ENCODE peak calls at places on chromosomes 12 and 14, in seven cellular contexts. A is neural progenitor cell, U is GM23248, X is H1, K is fibroblast of lung, V is MM.1S, E is HCT116. C is an unnamed sample.

GRCh38 chr14:104882325-104882973 is 17.4 kb downstream of the CEP170B start:
- DNase-seq in A (peak; percentile 67), U (no peak), X (peak; percentile 49), K (no peak), V (peak; percentile 21), E (peak; percentile 36), C (no peak)

GRCh38 chr14:28773176-28773575 is 6.6 kb downstream of the FOXG1 start:
- DNase-seq in A (peak; percentile 26), U (no peak), X (no peak), K (no peak), V (no peak), E (no peak), C (no peak)

GRCh38 chr14:96285667-96286066 is 29.7 kb downstream of the BDKRB1 start:
- DNase-seq in A (no peak), U (no peak), X (no peak), K (peak; percentile 89), V (no peak), E (no peak), C (no peak)

GRCh38 chr14:23578560-23579310 is at the start of gene JPH4:
- DNase-seq in A (peak; percentile 79), U (no peak), X (no peak), K (no peak), V (no peak), E (no peak), C (no peak)

GRCh38 chr14:89014570-89014847 is 190.1 kb downstream of the TTC8 start:
- DNase-seq in A (no peak), U (no peak), X (no peak), K (no peak), V (no peak), E (no peak), C (no peak)

GRCh38 chr14:90981658-90982057 is 78.8 kb downstream of the RPS6KA5 start:
- DNase-seq in A (no peak), U (no peak), X (no peak), K (no peak), V (no peak), E (no peak), C (no peak)

GRCh38 chr12:117968826-117969659 is at the start of gene KSR2:
- DNase-seq in A (peak; percentile 94), U (peak; percentile 60), X (peak; percentile 69), K (no peak), V (peak; percentile 83), E (peak; percentile 81), C (no peak)

GRCh38 chr14:78170203-78170602 is at the start of gene NRXN3:
- DNase-seq in A (peak; percentile 81), U (no peak), X (peak; percentile 56), K (no peak), V (no peak), E (no peak), C (no peak)

GRCh38 chr12:2084553-2085296 is 31.9 kb downstream of the CACNA1C start:
- DNase-seq in A (no peak), U (peak; percentile 96), X (no peak), K (peak; percentile 77), V (no peak), E (no peak), C (no peak)

GRCh38 chr14:50560929-50561280 is 960 bp downstream of the ATL1 start:
- DNase-seq in A (peak; percentile 79), U (peak; percentile 89), X (no peak), K (peak; percentile 69), V (no peak), E (no peak), C (no peak)

GRCh38 chr12:93387780-93388179 is 10.1 kb downstream of the NUDT4 start:
- DNase-seq in A (no peak), U (peak; percentile 83), X (no peak), K (peak; percentile 49), V (no peak), E (no peak), C (no peak)

GRCh38 chr14:99573000-99573330 is 31.0 kb downstream of the CCDC85C start:
- DNase-seq in A (no peak), U (no peak), X (no peak), K (no peak), V (no peak), E (no peak), C (no peak)

GRCh38 chr14:53493895-53494294 is 340.8 kb upstream of the DDHD1 start:
- DNase-seq in A (no peak), U (no peak), X (no peak), K (no peak), V (no peak), E (no peak), C (no peak)

GRCh38 chr12:51265024-51265423 is 5.2 kb downstream of the SMAGP start:
- DNase-seq in A (no peak), U (no peak), X (no peak), K (no peak), V (peak; percentile 72), E (no peak), C (no peak)

GRCh38 chr14:71722885-71723284 is 209.3 kb upstream of the RGS6 start:
- DNase-seq in A (no peak), U (no peak), X (no peak), K (no peak), V (no peak), E (no peak), C (no peak)

GRCh38 chr12:29043069-29043468 is 106.0 kb upstream of the FAR2 start:
- DNase-seq in A (no peak), U (peak; percentile 83), X (no peak), K (peak; percentile 52), V (no peak), E (no peak), C (no peak)

GRCh38 chr12:6608592-6609311 is 1.6 kb upstream of the CHD4 start:
- DNase-seq in A (no peak), U (peak; percentile 41), X (no peak), K (peak; percentile 36), V (no peak), E (no peak), C (no peak)

GRCh38 chr14:101962503-101962874 is 1.9 kb upstream of the DYNC1H1 start:
- DNase-seq in A (no peak), U (peak; percentile 91), X (no peak), K (peak; percentile 92), V (no peak), E (peak; percentile 21), C (peak; percentile 67)

GRCh38 chr12:108727868-108728735 is 3.2 kb downstream of the CORO1C start:
- DNase-seq in A (no peak), U (no peak), X (no peak), K (no peak), V (no peak), E (no peak), C (no peak)

GRCh38 chr14:65943150-65943549 is 530.6 kb downstream of the FUT8 start:
- DNase-seq in A (no peak), U (no peak), X (no peak), K (no peak), V (no peak), E (no peak), C (no peak)

GRCh38 chr12:113473400-113473799 is 1.7 kb upstream of the LHX5 start:
- DNase-seq in A (no peak), U (no peak), X (no peak), K (no peak), V (no peak), E (no peak), C (no peak)

GRCh38 chr12:120162763-120163162 is 31.8 kb downstream of the GCN1 start:
- DNase-seq in A (no peak), U (no peak), X (no peak), K (no peak), V (no peak), E (no peak), C (no peak)

GRCh38 chr12:120168337-120168736 is 26.2 kb downstream of the GCN1 start:
- DNase-seq in A (no peak), U (no peak), X (no peak), K (no peak), V (no peak), E (no peak), C (no peak)

GRCh38 chr12:120161852-120162251 is 32.7 kb downstream of the GCN1 start:
- DNase-seq in A (no peak), U (no peak), X (no peak), K (no peak), V (no peak), E (no peak), C (no peak)

GRCh38 chr12:120167529-120168095 is 26.9 kb downstream of the GCN1 start:
- DNase-seq in A (no peak), U (peak; percentile 39), X (no peak), K (no peak), V (no peak), E (no peak), C (peak; percentile 20)

GRCh38 chr12:120164293-120164692 is 30.2 kb downstream of the GCN1 start:
- DNase-seq in A (no peak), U (no peak), X (no peak), K (no peak), V (no peak), E (no peak), C (no peak)
- H3K36me3 ChIP-seq in A (no peaks in the 10 kb centered on the region), U (peaks cover 53% of the 10 kb centered on the region), X (peaks cover 55% of the 10 kb centered on the region), K (peaks cover 34% of the 10 kb centered on the region), V (no peaks in the 10 kb centered on the region), E (peaks cover 66% of the 10 kb centered on the region), C (peaks cover 76% of the 10 kb centered on the region)

DNA sequence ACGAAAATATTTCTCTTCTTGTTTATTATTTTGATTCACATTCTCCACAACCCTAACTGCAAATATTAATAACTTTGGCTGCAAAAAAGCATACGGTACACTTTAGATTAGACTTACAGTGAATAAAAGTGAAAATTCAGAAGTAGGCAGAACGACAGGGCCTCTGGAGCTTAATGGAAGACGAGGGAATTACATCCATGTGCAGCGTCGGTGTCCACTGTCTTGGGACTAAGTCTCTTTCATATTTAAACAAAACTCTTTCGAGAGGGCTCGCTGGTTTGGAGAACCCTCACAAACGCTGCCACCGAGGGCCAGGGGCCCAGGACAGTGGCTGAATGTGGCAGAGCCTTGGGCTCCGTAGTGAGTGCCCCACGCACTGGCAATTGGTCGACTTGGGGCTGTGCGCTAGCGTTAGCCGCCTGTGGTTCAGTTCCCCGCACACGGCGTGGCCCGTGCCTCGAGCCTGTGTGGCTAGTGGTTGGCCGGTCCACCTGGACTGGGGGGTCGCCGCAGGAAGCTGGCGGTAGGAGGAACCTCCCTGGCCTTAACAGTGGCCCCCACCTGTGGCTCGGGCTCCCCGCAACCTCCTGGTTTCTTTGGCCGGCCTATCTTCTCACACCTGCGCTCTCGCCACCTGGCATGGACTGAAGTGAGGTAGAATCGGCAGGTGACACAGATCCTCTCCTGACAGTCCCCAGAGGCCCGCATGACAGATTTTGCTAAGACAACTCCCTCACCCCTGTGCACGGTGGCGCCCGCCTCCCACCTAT is 739 bp upstream of the PAX9 start:
- DNase-seq in A (no peak), U (no peak), X (no peak), K (no peak), V (peak; percentile 35), E (no peak), C (no peak)
- TF ChIP-seq EZH2 in A (peak; percentile 27), U (no peak), X (peak; percentile 70), K (peak; percentile 81), V (no peak), E (no peak), C (no peak)

GRCh38 chr12:56231184-56231582 is 1.3 kb downstream of the SLC39A5 start:
- DNase-seq in A (no peak), U (no peak), X (no peak), K (no peak), V (no peak), E (no peak), C (no peak)
- H3K9ac ChIP-seq in A (no peak overlapping the region), U (no peak overlapping the region), X (no peak overlapping the region), K (no peak overlapping the region), V (no peak overlapping the region), E (no peak overlapping the region), C (no peak overlapping the region)

GRCh38 chr12:101287357-101287756 is 7.5 kb downstream of the UTP20 start:
- DNase-seq in A (no peak), U (no peak), X (no peak), K (no peak), V (peak; percentile 58), E (no peak), C (no peak)
- H3K36me3 ChIP-seq in A (peaks cover 8% of the 10 kb centered on the region), U (peaks cover 47% of the 10 kb centered on the region), X (peaks cover 16% of the 10 kb centered on the region), K (peaks cover 3% of the 10 kb centered on the region), V (peaks cover 24% of the 10 kb centered on the region), E (peaks cover 44% of the 10 kb centered on the region), C (peaks cover 89% of the 10 kb centered on the region)

C was measured in SK-N-MC.